ENCODE peak calls at places on chromosomes 11 and 22, in seven cellular contexts. S is transverse colon; Y is stimulated activated CD4-positive, alpha-beta T cell treated with anti-CD3 and anti-CD28 coated beads, Interleukin-1b, Interleukin-23, amount 100 ng/mL, for 24 hours; G is NK-92 treated with Interleukin-12 subunit alpha and Interleukin-12 subunit beta, amount 100 ng/mL, for 24 hours; U is GM03348; N is NCI-H1092 treated with DMSO at 0.1 percent for 48 hours; H is effector memory CD4-positive, alpha-beta T cell. L is an unnamed sample.

GRCh38 chr11:103433380-103433779 is 324.2 kb downstream of the DYNC2H1 start:
- DNase-seq in G (no peak), H (no peak), N (no peak), U (peak), S (no peak), Y (no peak), L (no peak)

GRCh38 chr11:128492461-128492860 is 94.9 kb downstream of the ETS1 start:
- DNase-seq in G (no peak), Y (no peak), U (peak), N (no peak), H (no peak), S (no peak), L (no peak)

GRCh38 chr11:70610561-70610960 is 212.2 kb downstream of the CTTN start:
- DNase-seq in U (no peak), H (no peak), G (no peak), Y (no peak), S (no peak), N (no peak), L (no peak)

GRCh38 chr11:95544095-95544795 is 245.3 kb downstream of the FAM76B start:
- DNase-seq in H (no peak), U (peak), Y (no peak), G (no peak), N (no peak), S (no peak), L (no peak)

GRCh38 chr11:93541154-93541553 is 2.0 kb downstream of the SMCO4 start:
- DNase-seq in U (no peak), N (no peak), G (no peak), S (no peak), Y (no peak), H (no peak), L (no peak)

GRCh38 chr22:38303974-38304373 is 13.3 kb downstream of the CSNK1E start:
- DNase-seq in Y (no peak), S (no peak), H (no peak), N (no peak), U (no peak), G (no peak), L (no peak)

GRCh38 chr22:39634530-39635399 is 64.2 kb downstream of the CACNA1I start:
- DNase-seq in Y (no peak), G (no peak), N (no peak), U (peak), S (peak), H (no peak), L (no peak)

GRCh38 chr11:46693597-46694012 is 6.8 kb downstream of the ARHGAP1 start:
- DNase-seq in U (no peak), Y (no peak), S (no peak), G (no peak), H (no peak), N (no peak), L (no peak)

GRCh38 chr22:33401291-33401690 is 343.1 kb upstream of the SYN3 start:
- DNase-seq in S (no peak), N (peak), U (peak), G (no peak), Y (no peak), H (no peak), L (no peak)

GRCh38 chr11:120335928-120336640 is at the start of gene ARHGEF12:
- DNase-seq in N (peak), S (peak), H (peak), U (peak), G (peak), Y (peak), L (peak)

GRCh38 chr11:6531267-6531752 is 34.2 kb downstream of the DNHD1 start:
- DNase-seq in H (no peak), Y (no peak), S (no peak), U (peak), N (peak), G (no peak), L (no peak)

L was measured in effector CD4-positive, alpha-beta T cell.